ENCODE peak calls at places on chromosomes 7 and 10, in nine cellular contexts. Q is esophagus squamous epithelium, N is hepatocyte, F is psoas muscle, J is PC-3, B is brain microvascular endothelial cell, K is PC-9, W is left ventricle myocardium inferior, C is right lobe of liver. A is an unnamed sample.

GRCh38 chr7:50497968-50498367 is 47.8 kb upstream of the FIGNL1 start:
- DNase-seq in Q (no peak), K (no peak), C (no peak), J (no peak), F (no peak), B (no peak), W (no peak), N (no peak), A (no peak)

GRCh38 chr7:152103691-152104090 is 78.2 kb downstream of the GALNT11 start:
- DNase-seq in F (no peak), J (no peak), N (no peak), B (peak; percentile 25), C (no peak), Q (no peak), W (no peak), K (no peak), A (no peak)

GRCh38 chr10:8614054-8614565 is 559.6 kb downstream of the GATA3 start:
- DNase-seq in C (no peak), B (no peak), F (no peak), K (no peak), W (no peak), Q (no peak), J (peak; percentile 18), N (no peak), A (no peak)

GRCh38 chr7:15334524-15335269 is 227.1 kb downstream of the AGMO start:
- DNase-seq in N (no peak), C (no peak), F (no peak), Q (no peak), W (no peak), J (no peak), B (no peak), K (no peak), A (no peak)

GRCh38 chr10:92681306-92681823 is 8.4 kb upstream of the HHEX start:
- DNase-seq in B (no peak), C (no peak), K (no peak), Q (no peak), W (no peak), F (no peak), N (no peak), J (no peak), A (no peak)

GRCh38 chr10:43138757-43139241 is 554 bp downstream of the CSGALNACT2 start:
- DNase-seq in B (peak; percentile 35), C (no peak), F (no peak), N (no peak), J (peak; percentile 39), Q (no peak), W (no peak), K (peak; percentile 23), A (no peak)

GRCh38 chr7:140390466-140391190 is 7.7 kb downstream of the SLC37A3 start:
- DNase-seq in W (no peak), J (no peak), F (no peak), B (no peak), K (no peak), Q (no peak), C (no peak), N (no peak), A (no peak)

GRCh38 chr10:123086281-123086680 is 49.5 kb upstream of the HMX3 start:
- DNase-seq in Q (no peak), K (no peak), N (no peak), J (no peak), F (no peak), W (no peak), C (no peak), B (no peak), A (no peak)

GRCh38 chr7:32892521-32893224 is 1.1 kb upstream of the KBTBD2 start:
- DNase-seq in B (peak; percentile 32), C (peak; percentile 59), W (peak; percentile 37), Q (no peak), N (peak; percentile 59), K (peak; percentile 50), J (peak; percentile 73), F (peak; percentile 33), A (peak; percentile 12)

GRCh38 chr7:152674860-152675760 is 831 bp downstream of the XRCC2 start:
- DNase-seq in K (no peak), N (peak; percentile 30), W (no peak), J (peak; percentile 23), Q (no peak), C (peak; percentile 38), B (no peak), F (no peak), A (no peak)

GRCh38 chr10:47207280-47207613 is 92.8 kb upstream of the GDF10 start:
- DNase-seq in W (no peak), N (peak; percentile 49), C (no peak), Q (no peak), J (no peak), F (no peak), B (no peak), K (no peak), A (no peak)

GRCh38 chr7:11760372-11760771 is 71.6 kb downstream of the THSD7A start:
- DNase-seq in W (no peak), B (no peak), N (peak; percentile 13), C (no peak), Q (no peak), J (no peak), F (no peak), K (no peak), A (no peak)

GRCh38 chr10:28730031-28730778 is 52.9 kb downstream of the BAMBI start:
- DNase-seq in C (no peak), N (no peak), F (no peak), W (no peak), Q (no peak), J (no peak), B (no peak), K (no peak), A (no peak)

GRCh38 chr10:21195149-21195731 is 298.1 kb upstream of the NEBL start:
- DNase-seq in C (no peak), Q (no peak), F (no peak), W (no peak), B (no peak), J (peak; percentile 86), N (no peak), K (peak; percentile 54), A (no peak)

GRCh38 chr7:22561895-22562593 is 62.1 kb upstream of the STEAP1B start:
- DNase-seq in Q (no peak), C (no peak), K (peak; percentile 49), J (peak; percentile 55), F (no peak), B (peak; percentile 52), W (no peak), N (peak; percentile 62), A (no peak)

GRCh38 chr7:22565315-22565811 is 65.4 kb upstream of the STEAP1B start:
- DNase-seq in Q (no peak), K (no peak), C (no peak), N (no peak), J (peak; percentile 60), W (no peak), B (peak; percentile 45), F (no peak), A (no peak)

GRCh38 chr7:22563115-22563514 is 63.1 kb upstream of the STEAP1B start:
- DNase-seq in Q (no peak), W (no peak), N (peak; percentile 53), C (no peak), B (peak; percentile 45), F (no peak), J (no peak), K (no peak), A (no peak)

GRCh38 chr7:22564511-22565045 is 64.6 kb upstream of the STEAP1B start:
- DNase-seq in W (peak; percentile 26), Q (no peak), J (peak; percentile 88), B (peak; percentile 95), C (no peak), N (no peak), K (no peak), F (peak; percentile 31), A (no peak)

GRCh38 chr7:22563621-22564241 is 63.7 kb upstream of the STEAP1B start:
- DNase-seq in F (no peak), W (no peak), B (peak; percentile 31), C (no peak), N (no peak), J (peak; percentile 9), Q (no peak), K (peak; percentile 69), A (no peak)
- H3K4me3 ChIP-seq in F (peak overlapping the region; percentile 43), W (peak overlapping the region; percentile 61), B (peak overlapping the region; percentile 44), C (peak overlapping the region; percentile 5), N (no peak overlapping the region), J (no peak overlapping the region), Q (no peak overlapping the region), K (peak overlapping the region; percentile 54), A (peak overlapping the region; percentile 0)

DNA sequence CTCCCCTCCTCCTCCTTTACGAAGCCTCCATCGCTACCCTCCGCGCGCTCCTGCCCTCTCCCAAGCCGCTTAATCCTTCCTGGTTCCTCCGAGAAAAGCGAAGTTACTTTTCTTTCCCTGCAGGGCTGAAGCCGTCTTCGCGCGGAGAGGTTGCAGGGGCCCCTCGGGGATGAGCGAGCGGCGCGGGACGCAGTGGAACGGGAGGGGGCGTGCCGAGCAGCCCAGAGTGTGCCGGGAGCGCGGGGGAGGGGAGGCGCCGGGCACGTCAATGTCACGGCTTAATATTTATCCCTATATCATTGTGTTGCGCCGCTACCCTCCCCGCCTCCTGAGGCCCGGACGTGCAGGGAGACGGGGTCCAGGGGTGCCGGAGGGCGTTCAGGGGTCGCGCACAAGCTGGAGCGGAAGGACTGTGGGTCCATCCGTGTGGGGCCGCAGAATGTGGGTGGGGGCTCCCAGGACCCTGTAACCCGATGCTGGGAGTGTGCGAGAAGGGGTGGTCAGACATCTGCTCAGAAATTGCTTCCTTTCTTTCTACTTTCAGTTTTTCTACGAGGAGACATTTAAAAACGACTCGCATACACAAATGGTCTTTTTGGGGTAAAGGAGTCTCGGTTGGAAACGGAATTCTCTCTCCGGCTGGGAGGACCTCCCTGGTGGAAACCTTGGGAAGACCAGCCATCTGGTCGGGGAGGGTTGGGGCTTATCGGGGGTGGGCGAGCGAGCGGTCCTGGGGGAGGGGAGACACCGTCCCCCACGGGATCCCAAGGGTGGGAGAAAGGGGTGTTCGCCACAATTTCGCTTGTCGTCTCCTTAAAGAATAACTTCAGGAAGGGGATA is 2.4 kb downstream of the CDK6 start:
- DNase-seq in K (peak; percentile 85), W (peak; percentile 89), B (peak; percentile 80), J (peak; percentile 67), C (peak; percentile 88), Q (peak; percentile 8), F (peak; percentile 75), N (peak; percentile 93), A (peak; percentile 10)
- TF ChIP-seq CTCF in K (no peak), W (peak; percentile 38), B (peak; percentile 28), J (peak; percentile 42), C (peak; percentile 9), Q (peak; percentile 23), F (no peak), N (peak; percentile 33), A (no peak)

DNA sequence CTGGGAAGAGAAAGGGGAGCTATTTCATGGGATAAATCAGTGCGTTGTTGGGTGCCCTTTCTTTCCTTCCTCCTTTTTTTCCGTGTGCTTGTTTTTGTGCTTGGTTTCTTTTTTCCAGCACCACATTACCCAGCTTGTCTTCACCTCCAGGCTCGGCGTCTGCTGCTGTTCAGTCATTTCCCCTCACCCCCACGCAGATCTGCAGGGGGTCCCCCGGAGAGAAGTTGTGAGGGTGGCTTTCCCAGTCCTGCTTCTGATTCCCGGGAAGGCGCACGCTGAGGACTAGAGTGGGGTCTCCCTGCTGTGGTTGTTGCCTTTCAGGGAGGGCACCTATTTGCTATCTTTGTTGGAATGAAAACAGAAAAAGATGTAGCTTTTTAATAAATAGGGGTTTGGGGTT is 1.6 kb downstream of the CAMK1D start:
- DNase-seq in N (no peak), W (no peak), B (no peak), K (no peak), F (no peak), C (no peak), J (no peak), Q (no peak), A (no peak)
- H3K27ac ChIP-seq in N (no peak overlapping the region), W (peak overlapping the region; percentile 87), B (no peak overlapping the region), K (no peak overlapping the region), F (no peak overlapping the region), C (no peak overlapping the region), J (no peak overlapping the region), Q (peak overlapping the region; percentile 83), A (no peak overlapping the region)

GRCh38 chr10:100570518-100570865 is 34.7 kb downstream of the HIF1AN start:
- DNase-seq in Q (no peak), F (no peak), J (no peak), K (no peak), N (no peak), W (no peak), C (no peak), B (no peak), A (no peak)
- H3K4me3 ChIP-seq in Q (no peak overlapping the region), F (no peak overlapping the region), J (no peak overlapping the region), K (no peak overlapping the region), N (no peak overlapping the region), W (no peak overlapping the region), C (no peak overlapping the region), B (no peak overlapping the region), A (no peak overlapping the region)